ENCODE peak calls at places on chromosomes 12 and 14, in ten cellular contexts. Z is EL; I is NCI-H2081; E is cardiac fibroblast; O is stimulated activated CD8-positive, alpha-beta memory T cell treated with anti-CD3 and anti-CD28 coated beads, Interleukin-4, amount 100 ng/mL, for 1 hour; L is activated CD4-positive, CD25-positive, alpha-beta regulatory T cell; A is AG10803; X is T-cell; C is fibroblast of pulmonary artery; N is dorsolateral prefrontal cortex. J is an unnamed sample.

GRCh38 chr14:61733972-61734371 is 28.2 kb upstream of the SNAPC1 start:
- DNase-seq in Z (no peak), I (no peak), E (no peak), O (no peak), L (no peak), A (no peak), X (no peak), C (no peak), N (no peak), J (peak)

GRCh38 chr12:111287125-111287900 is 81.6 kb downstream of the PHETA1 start:
- DNase-seq in Z (no peak), I (peak), E (no peak), O (no peak), L (no peak), A (no peak), X (no peak), C (no peak), N (no peak), J (no peak)

GRCh38 chr12:53720946-53721345 is 6.3 kb downstream of the CALCOCO1 start:
- DNase-seq in Z (no peak), I (no peak), E (no peak), O (no peak), L (no peak), A (no peak), X (no peak), C (no peak), N (no peak), J (no peak)

GRCh38 chr12:74945771-74946198 is 263.9 kb downstream of the KCNC2 start:
- DNase-seq in Z (no peak), I (no peak), E (no peak), O (no peak), L (no peak), A (no peak), X (no peak), C (no peak), N (no peak), J (no peak)

GRCh38 chr12:46461907-46462605 is 89.5 kb upstream of the SLC38A2 start:
- DNase-seq in Z (no peak), I (no peak), E (no peak), O (no peak), L (no peak), A (no peak), X (no peak), C (no peak), N (no peak), J (no peak)

GRCh38 chr14:104604461-104605449 is at the start of gene TMEM179:
- DNase-seq in Z (no peak), I (peak), E (peak), O (no peak), L (no peak), A (no peak), X (no peak), C (peak), N (peak), J (no peak)

GRCh38 chr12:4047441-4047840 is 174.2 kb upstream of the PARP11 start:
- DNase-seq in Z (no peak), I (no peak), E (no peak), O (no peak), L (no peak), A (no peak), X (no peak), C (no peak), N (no peak), J (no peak)

GRCh38 chr12:18224745-18225144 is 36.6 kb upstream of the PIK3C2G start:
- DNase-seq in Z (peak), I (peak), E (peak), O (no peak), L (no peak), A (peak), X (no peak), C (peak), N (no peak), J (peak)

GRCh38 chr12:21073129-21073528 is 57.9 kb upstream of the SLCO1B1 start:
- DNase-seq in Z (no peak), I (no peak), E (no peak), O (no peak), L (no peak), A (no peak), X (no peak), C (no peak), N (no peak), J (no peak)

J was measured in ELR.